ENCODE peak calls at places on chromosomes 13 and 19, in ten cellular contexts. One of them, this sample, is unnamed.

GRCh38 chr13:22698477-22698876 is 482.3 kb upstream of the SGCG start:
- DNase-seq in CD4-positive, CD25-positive, alpha-beta regulatory T cell: no peak
- DNase-seq in HCT116: no peak
- DNase-seq in A549: no peak
- DNase-seq in right lobe of liver: no peak
- DNase-seq in right cardiac atrium: no peak
- DNase-seq in ovary: no peak
- DNase-seq in transverse colon: no peak
- DNase-seq in Peyer's patch: no peak
- DNase-seq in AG04450: no peak
- DNase-seq in this sample: no peak

GRCh38 chr19:36916991-36917390 is 859 bp downstream of the ZNF568 start:
- DNase-seq in CD4-positive, CD25-positive, alpha-beta regulatory T cell: no peak
- DNase-seq in HCT116: no peak
- DNase-seq in A549: no peak
- DNase-seq in right lobe of liver: no peak
- DNase-seq in right cardiac atrium: peak; percentile 17
- DNase-seq in ovary: no peak
- DNase-seq in transverse colon: no peak
- DNase-seq in Peyer's patch: no peak
- DNase-seq in AG04450: no peak
- DNase-seq in this sample: peak; percentile 18

GRCh38 chr19:35436477-35437141 is 11.4 kb upstream of the FFAR2 start:
- DNase-seq in CD4-positive, CD25-positive, alpha-beta regulatory T cell: no peak
- DNase-seq in HCT116: no peak
- DNase-seq in A549: no peak
- DNase-seq in right lobe of liver: no peak
- DNase-seq in right cardiac atrium: no peak
- DNase-seq in ovary: peak; percentile 39
- DNase-seq in transverse colon: peak; percentile 46
- DNase-seq in Peyer's patch: peak; percentile 54
- DNase-seq in AG04450: no peak
- DNase-seq in this sample: peak; percentile 29

GRCh38 chr13:21672811-21673591 is 2.1 kb downstream of the FGF9 start:
- DNase-seq in CD4-positive, CD25-positive, alpha-beta regulatory T cell: peak; percentile 3
- DNase-seq in HCT116: no peak
- DNase-seq in A549: no peak
- DNase-seq in right lobe of liver: no peak
- DNase-seq in right cardiac atrium: no peak
- DNase-seq in ovary: no peak
- DNase-seq in transverse colon: no peak
- DNase-seq in Peyer's patch: no peak
- DNase-seq in AG04450: no peak
- DNase-seq in this sample: no peak

GRCh38 chr19:29577662-29577963 is 28.5 kb upstream of the POP4 start:
- DNase-seq in CD4-positive, CD25-positive, alpha-beta regulatory T cell: no peak
- DNase-seq in HCT116: no peak
- DNase-seq in A549: no peak
- DNase-seq in right lobe of liver: no peak
- DNase-seq in right cardiac atrium: no peak
- DNase-seq in ovary: no peak
- DNase-seq in transverse colon: no peak
- DNase-seq in Peyer's patch: no peak
- DNase-seq in AG04450: no peak
- DNase-seq in this sample: no peak

GRCh38 chr13:92901739-92902138 is 324.9 kb upstream of the GPC6 start:
- DNase-seq in CD4-positive, CD25-positive, alpha-beta regulatory T cell: no peak
- DNase-seq in HCT116: no peak
- DNase-seq in A549: no peak
- DNase-seq in right lobe of liver: no peak
- DNase-seq in right cardiac atrium: no peak
- DNase-seq in ovary: no peak
- DNase-seq in transverse colon: no peak
- DNase-seq in Peyer's patch: no peak
- DNase-seq in AG04450: no peak
- DNase-seq in this sample: no peak

GRCh38 chr19:8571006-8571411 is 6.2 kb downstream of the MYO1F start:
- DNase-seq in CD4-positive, CD25-positive, alpha-beta regulatory T cell: peak; percentile 59
- DNase-seq in HCT116: no peak
- DNase-seq in A549: peak; percentile 59
- DNase-seq in right lobe of liver: peak; percentile 74
- DNase-seq in right cardiac atrium: peak; percentile 52
- DNase-seq in ovary: no peak
- DNase-seq in transverse colon: peak; percentile 55
- DNase-seq in Peyer's patch: peak; percentile 84
- DNase-seq in AG04450: no peak
- DNase-seq in this sample: no peak

GRCh38 chr13:33610471-33611015 is 207.4 kb upstream of the RFC3 start:
- DNase-seq in CD4-positive, CD25-positive, alpha-beta regulatory T cell: peak; percentile 41
- DNase-seq in HCT116: no peak
- DNase-seq in A549: no peak
- DNase-seq in right lobe of liver: peak; percentile 94
- DNase-seq in right cardiac atrium: peak; percentile 83
- DNase-seq in ovary: no peak
- DNase-seq in transverse colon: peak; percentile 13
- DNase-seq in Peyer's patch: peak; percentile 57
- DNase-seq in AG04450: no peak
- DNase-seq in this sample: peak; percentile 60

GRCh38 chr13:105908581-105908980 is 626.9 kb downstream of the EFNB2 start:
- DNase-seq in CD4-positive, CD25-positive, alpha-beta regulatory T cell: no peak
- DNase-seq in HCT116: no peak
- DNase-seq in A549: no peak
- DNase-seq in right lobe of liver: no peak
- DNase-seq in right cardiac atrium: no peak
- DNase-seq in ovary: no peak
- DNase-seq in transverse colon: no peak
- DNase-seq in Peyer's patch: no peak
- DNase-seq in AG04450: no peak
- DNase-seq in this sample: no peak

GRCh38 chr13:27358420-27358819 is 66.0 kb upstream of the GTF3A start:
- DNase-seq in CD4-positive, CD25-positive, alpha-beta regulatory T cell: no peak
- DNase-seq in HCT116: no peak
- DNase-seq in A549: no peak
- DNase-seq in right lobe of liver: no peak
- DNase-seq in right cardiac atrium: no peak
- DNase-seq in ovary: no peak
- DNase-seq in transverse colon: no peak
- DNase-seq in Peyer's patch: no peak
- DNase-seq in AG04450: no peak
- DNase-seq in this sample: no peak

GRCh38 chr19:50820549-50821247 is 2.9 kb downstream of the KLK1 start:
- DNase-seq in CD4-positive, CD25-positive, alpha-beta regulatory T cell: no peak
- DNase-seq in HCT116: no peak
- DNase-seq in A549: no peak
- DNase-seq in right lobe of liver: no peak
- DNase-seq in right cardiac atrium: no peak
- DNase-seq in ovary: no peak
- DNase-seq in transverse colon: peak; percentile 85
- DNase-seq in Peyer's patch: peak; percentile 82
- DNase-seq in AG04450: no peak
- DNase-seq in this sample: peak; percentile 65

GRCh38 chr19:2226051-2226839 is 9.9 kb downstream of the PLEKHJ1 start:
- DNase-seq in CD4-positive, CD25-positive, alpha-beta regulatory T cell: no peak
- DNase-seq in HCT116: no peak
- DNase-seq in A549: no peak
- DNase-seq in right lobe of liver: no peak
- DNase-seq in right cardiac atrium: no peak
- DNase-seq in ovary: no peak
- DNase-seq in transverse colon: no peak
- DNase-seq in Peyer's patch: no peak
- DNase-seq in AG04450: no peak
- DNase-seq in this sample: no peak

GRCh38 chr19:290539-291521 is at the start of gene PLPP2:
- DNase-seq in CD4-positive, CD25-positive, alpha-beta regulatory T cell: no peak
- DNase-seq in HCT116: no peak
- DNase-seq in A549: peak; percentile 40
- DNase-seq in right lobe of liver: peak; percentile 58
- DNase-seq in right cardiac atrium: no peak
- DNase-seq in ovary: no peak
- DNase-seq in transverse colon: peak; percentile 77
- DNase-seq in Peyer's patch: peak; percentile 62
- DNase-seq in AG04450: no peak
- DNase-seq in this sample: no peak

GRCh38 chr13:40306817-40307216 is 359.6 kb downstream of the FOXO1 start:
- DNase-seq in CD4-positive, CD25-positive, alpha-beta regulatory T cell: no peak
- DNase-seq in HCT116: no peak
- DNase-seq in A549: no peak
- DNase-seq in right lobe of liver: no peak
- DNase-seq in right cardiac atrium: no peak
- DNase-seq in ovary: no peak
- DNase-seq in transverse colon: no peak
- DNase-seq in Peyer's patch: no peak
- DNase-seq in AG04450: no peak
- DNase-seq in this sample: no peak

GRCh38 chr13:113491418-113491883 is 940 bp upstream of the DCUN1D2 start:
- DNase-seq in CD4-positive, CD25-positive, alpha-beta regulatory T cell: no peak
- DNase-seq in HCT116: no peak
- DNase-seq in A549: peak; percentile 46
- DNase-seq in right lobe of liver: no peak
- DNase-seq in right cardiac atrium: no peak
- DNase-seq in ovary: peak; percentile 42
- DNase-seq in transverse colon: peak; percentile 33
- DNase-seq in Peyer's patch: no peak
- DNase-seq in AG04450: no peak
- DNase-seq in this sample: peak; percentile 69

GRCh38 chr13:113495494-113496251 is 5.2 kb upstream of the DCUN1D2 start:
- DNase-seq in CD4-positive, CD25-positive, alpha-beta regulatory T cell: no peak
- DNase-seq in HCT116: no peak
- DNase-seq in A549: no peak
- DNase-seq in right lobe of liver: no peak
- DNase-seq in right cardiac atrium: no peak
- DNase-seq in ovary: no peak
- DNase-seq in transverse colon: no peak
- DNase-seq in Peyer's patch: no peak
- DNase-seq in AG04450: no peak
- DNase-seq in this sample: no peak

GRCh38 chr13:113491982-113492381 is 1.5 kb upstream of the DCUN1D2 start:
- DNase-seq in CD4-positive, CD25-positive, alpha-beta regulatory T cell: no peak
- DNase-seq in HCT116: no peak
- DNase-seq in A549: no peak
- DNase-seq in right lobe of liver: no peak
- DNase-seq in right cardiac atrium: no peak
- DNase-seq in ovary: no peak
- DNase-seq in transverse colon: no peak
- DNase-seq in Peyer's patch: no peak
- DNase-seq in AG04450: no peak
- DNase-seq in this sample: no peak

GRCh38 chr13:113490496-113491417 is at the start of gene DCUN1D2:
- DNase-seq in CD4-positive, CD25-positive, alpha-beta regulatory T cell: peak; percentile 71
- DNase-seq in HCT116: peak; percentile 85
- DNase-seq in A549: peak; percentile 76
- DNase-seq in right lobe of liver: peak; percentile 97
- DNase-seq in right cardiac atrium: peak; percentile 96
- DNase-seq in ovary: peak; percentile 94
- DNase-seq in transverse colon: peak; percentile 94
- DNase-seq in Peyer's patch: peak; percentile 95
- DNase-seq in AG04450: peak; percentile 87
- DNase-seq in this sample: peak; percentile 99

GRCh38 chr13:113493315-113493951 is 2.9 kb upstream of the DCUN1D2 start:
- DNase-seq in CD4-positive, CD25-positive, alpha-beta regulatory T cell: no peak
- DNase-seq in HCT116: peak; percentile 85
- DNase-seq in A549: peak; percentile 67
- DNase-seq in right lobe of liver: no peak
- DNase-seq in right cardiac atrium: no peak
- DNase-seq in ovary: no peak
- DNase-seq in transverse colon: no peak
- DNase-seq in Peyer's patch: no peak
- DNase-seq in AG04450: peak; percentile 89
- DNase-seq in this sample: no peak
- H3K27ac ChIP-seq in CD4-positive, CD25-positive, alpha-beta regulatory T cell: no peak overlapping the region
- H3K27ac ChIP-seq in HCT116: peak overlapping the region; percentile 69
- H3K27ac ChIP-seq in A549: peak overlapping the region; percentile 65
- H3K27ac ChIP-seq in right lobe of liver: peak overlapping the region; percentile 6
- H3K27ac ChIP-seq in right cardiac atrium: no peak overlapping the region
- H3K27ac ChIP-seq in ovary: no peak overlapping the region
- H3K27ac ChIP-seq in transverse colon: peak overlapping the region; percentile 96
- H3K27ac ChIP-seq in Peyer's patch: no peak overlapping the region
- H3K27ac ChIP-seq in AG04450: peak overlapping the region; percentile 72
- H3K27ac ChIP-seq in this sample: no peak overlapping the region

GRCh38 chr13:98265669-98266551 is 88.8 kb upstream of the RNF113B start:
- DNase-seq in CD4-positive, CD25-positive, alpha-beta regulatory T cell: no peak
- DNase-seq in HCT116: no peak
- DNase-seq in A549: no peak
- DNase-seq in right lobe of liver: peak; percentile 87
- DNase-seq in right cardiac atrium: no peak
- DNase-seq in ovary: no peak
- DNase-seq in transverse colon: peak; percentile 60
- DNase-seq in Peyer's patch: no peak
- DNase-seq in AG04450: no peak
- DNase-seq in this sample: no peak
- H3K27ac ChIP-seq in CD4-positive, CD25-positive, alpha-beta regulatory T cell: no peak overlapping the region
- H3K27ac ChIP-seq in HCT116: no peak overlapping the region
- H3K27ac ChIP-seq in A549: no peak overlapping the region
- H3K27ac ChIP-seq in right lobe of liver: peak overlapping the region; percentile 57
- H3K27ac ChIP-seq in right cardiac atrium: no peak overlapping the region
- H3K27ac ChIP-seq in ovary: no peak overlapping the region
- H3K27ac ChIP-seq in transverse colon: peak overlapping the region; percentile 80
- H3K27ac ChIP-seq in Peyer's patch: no peak overlapping the region
- H3K27ac ChIP-seq in AG04450: peak overlapping the region; percentile 47
- H3K27ac ChIP-seq in this sample: no peak overlapping the region

DNA sequence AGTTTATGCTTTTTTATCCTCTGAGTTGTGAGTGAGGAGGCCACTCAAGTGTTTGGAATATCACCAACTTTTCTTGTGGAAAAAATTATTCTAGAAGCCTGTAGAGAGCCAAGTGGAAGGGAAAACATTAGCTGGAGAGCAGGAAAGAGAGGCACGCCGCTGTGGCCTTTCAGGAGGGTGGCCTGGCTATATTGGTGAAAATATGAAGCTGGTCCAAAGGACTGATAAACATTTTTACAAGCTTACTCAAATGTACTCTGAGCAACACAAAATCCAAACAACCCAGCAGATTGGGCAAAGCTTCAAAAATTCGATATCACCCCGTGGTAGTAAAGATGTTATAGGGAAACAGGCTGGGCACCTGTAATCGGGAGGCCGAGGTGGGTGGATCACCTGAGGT is 2.4 kb upstream of the EIF3G start:
- DNase-seq in CD4-positive, CD25-positive, alpha-beta regulatory T cell: no peak
- DNase-seq in HCT116: no peak
- DNase-seq in A549: no peak
- DNase-seq in right lobe of liver: no peak
- DNase-seq in right cardiac atrium: peak; percentile 47
- DNase-seq in ovary: no peak
- DNase-seq in transverse colon: no peak
- DNase-seq in Peyer's patch: no peak
- DNase-seq in AG04450: peak; percentile 39
- DNase-seq in this sample: no peak
- H3K27ac ChIP-seq in CD4-positive, CD25-positive, alpha-beta regulatory T cell: no peak overlapping the region
- H3K27ac ChIP-seq in HCT116: no peak overlapping the region
- H3K27ac ChIP-seq in A549: no peak overlapping the region
- H3K27ac ChIP-seq in right lobe of liver: no peak overlapping the region
- H3K27ac ChIP-seq in right cardiac atrium: no peak overlapping the region
- H3K27ac ChIP-seq in ovary: peak overlapping the region; percentile 20
- H3K27ac ChIP-seq in transverse colon: peak overlapping the region; percentile 72
- H3K27ac ChIP-seq in Peyer's patch: no peak overlapping the region
- H3K27ac ChIP-seq in AG04450: peak overlapping the region; percentile 39
- H3K27ac ChIP-seq in this sample: no peak overlapping the region

DNA sequence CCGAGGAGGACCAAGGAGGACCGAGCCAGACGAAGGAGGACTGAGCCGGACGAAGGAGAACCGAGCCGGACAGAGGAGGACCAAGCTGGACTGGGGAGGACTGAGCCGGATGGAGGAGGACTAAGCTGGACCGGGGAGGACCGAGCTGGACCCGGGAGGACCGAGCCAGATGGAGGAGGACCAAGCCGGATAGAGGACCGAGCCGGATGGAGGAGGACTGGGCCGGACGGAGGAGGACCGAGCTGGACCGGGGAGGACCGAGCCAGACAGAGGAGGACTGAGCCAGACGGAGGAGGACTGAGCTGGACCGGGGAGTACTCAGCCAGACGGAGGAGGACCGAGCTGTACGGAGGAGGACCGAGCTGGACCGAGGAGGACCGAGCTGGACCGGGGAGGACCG is 3.2 kb downstream of the PIP5K1C start:
- DNase-seq in CD4-positive, CD25-positive, alpha-beta regulatory T cell: no peak
- DNase-seq in HCT116: no peak
- DNase-seq in A549: no peak
- DNase-seq in right lobe of liver: no peak
- DNase-seq in right cardiac atrium: no peak
- DNase-seq in ovary: no peak
- DNase-seq in transverse colon: no peak
- DNase-seq in Peyer's patch: no peak
- DNase-seq in AG04450: no peak
- DNase-seq in this sample: no peak
- H3K27ac ChIP-seq in CD4-positive, CD25-positive, alpha-beta regulatory T cell: no peak overlapping the region
- H3K27ac ChIP-seq in HCT116: no peak overlapping the region
- H3K27ac ChIP-seq in A549: no peak overlapping the region
- H3K27ac ChIP-seq in right lobe of liver: no peak overlapping the region
- H3K27ac ChIP-seq in right cardiac atrium: no peak overlapping the region
- H3K27ac ChIP-seq in ovary: no peak overlapping the region
- H3K27ac ChIP-seq in transverse colon: peak overlapping the region; percentile 93
- H3K27ac ChIP-seq in Peyer's patch: no peak overlapping the region
- H3K27ac ChIP-seq in AG04450: no peak overlapping the region
- H3K27ac ChIP-seq in this sample: no peak overlapping the region